ENCODE peak calls at places on chromosomes 13 and 19, in nine cellular contexts. F is thoracic aorta; Y is aorta; H is AG04450; U is tibial nerve; M is A673; B is lower lobe of right lung; G is dorsolateral prefrontal cortex; N is CD8-positive, alpha-beta T cell. S is an unnamed sample. For H3K27me3, the result is how much of the 10 kb centered on the place peaks cover.

GRCh38 chr19:4557971-4558941 is 1.2 kb downstream of the SEMA6B start:
- DNase-seq in F (no peak), Y (no peak), H (no peak), U (no peak), M (peak), B (no peak), G (no peak), N (no peak), S (no peak)

GRCh38 chr19:30363073-30363472 is 9.1 kb upstream of the ZNF536 start:
- DNase-seq in F (no peak), Y (no peak), H (no peak), U (no peak), M (no peak), B (no peak), G (no peak), N (no peak), S (no peak)

GRCh38 chr13:46295531-46296464 is 84.1 kb downstream of the LRRC63 start:
- DNase-seq in F (no peak), Y (peak), H (peak), U (peak), M (peak), B (peak), G (no peak), N (peak), S (peak)

GRCh38 chr13:30581582-30581981 is 36.1 kb upstream of the USPL1 start:
- DNase-seq in F (no peak), Y (no peak), H (no peak), U (no peak), M (peak), B (no peak), G (no peak), N (no peak), S (no peak)

GRCh38 chr13:39448831-39449230 is 154.2 kb downstream of the LHFPL6 start:
- DNase-seq in F (no peak), Y (no peak), H (no peak), U (no peak), M (peak), B (no peak), G (no peak), N (no peak), S (no peak)

GRCh38 chr19:35983177-35983576 is 11.8 kb upstream of the SDHAF1 start:
- DNase-seq in F (no peak), Y (no peak), H (no peak), U (no peak), M (no peak), B (no peak), G (no peak), N (no peak), S (no peak)

GRCh38 chr13:114030666-114031610 is 57.1 kb upstream of the C13orf46 start:
- DNase-seq in F (no peak), Y (no peak), H (no peak), U (no peak), M (no peak), B (no peak), G (no peak), N (no peak), S (peak)

GRCh38 chr13:102235689-102236088 is 166.2 kb downstream of the FGF14 start:
- DNase-seq in F (no peak), Y (no peak), H (no peak), U (no peak), M (no peak), B (no peak), G (no peak), N (no peak), S (no peak)

GRCh38 chr13:113589251-113589960 is 4.9 kb downstream of the TFDP1 start:
- DNase-seq in F (no peak), Y (no peak), H (no peak), U (no peak), M (no peak), B (peak), G (peak), N (no peak), S (no peak)

GRCh38 chr13:80173224-80173623 is 167.7 kb downstream of the SPRY2 start:
- DNase-seq in F (no peak), Y (peak), H (no peak), U (peak), M (no peak), B (no peak), G (no peak), N (no peak), S (no peak)

GRCh38 chr19:46932346-46932745 is 71.5 kb downstream of the ARHGAP35 start:
- DNase-seq in F (no peak), Y (no peak), H (no peak), U (no peak), M (no peak), B (no peak), G (no peak), N (no peak), S (no peak)

GRCh38 chr13:21913010-21913409 is 242.1 kb downstream of the FGF9 start:
- DNase-seq in F (no peak), Y (no peak), H (no peak), U (no peak), M (peak), B (no peak), G (no peak), N (no peak), S (no peak)

GRCh38 chr19:58001895-58002369 is 688 bp downstream of the ZNF606 start:
- DNase-seq in F (no peak), Y (no peak), H (no peak), U (no peak), M (peak), B (no peak), G (no peak), N (no peak), S (no peak)

GRCh38 chr13:97249093-97249787 is 27.1 kb downstream of the MBNL2 start:
- DNase-seq in F (no peak), Y (no peak), H (no peak), U (no peak), M (no peak), B (no peak), G (no peak), N (no peak), S (no peak)

GRCh38 chr19:10334340-10335148 is 1.2 kb upstream of the RAVER1 start:
- DNase-seq in F (peak), Y (peak), H (peak), U (peak), M (peak), B (peak), G (peak), N (no peak), S (peak)

GRCh38 chr13:76759877-76760276 is 126.3 kb downstream of the KCTD12 start:
- DNase-seq in F (no peak), Y (no peak), H (no peak), U (no peak), M (no peak), B (no peak), G (no peak), N (no peak), S (no peak)

GRCh38 chr13:42553098-42554046 is 20.6 kb upstream of the TNFSF11 start:
- DNase-seq in F (no peak), Y (no peak), H (peak), U (no peak), M (no peak), B (no peak), G (no peak), N (no peak), S (no peak)

GRCh38 chr13:74329978-74330377 is 195.8 kb upstream of the KLF12 start:
- DNase-seq in F (no peak), Y (no peak), H (no peak), U (no peak), M (no peak), B (no peak), G (no peak), N (no peak), S (no peak)

GRCh38 chr13:23558675-23559536 is 11.3 kb upstream of the TNFRSF19 start:
- DNase-seq in F (no peak), Y (peak), H (peak), U (peak), M (peak), B (peak), G (no peak), N (no peak), S (peak)

GRCh38 chr13:93577105-93577504 is 350.5 kb downstream of the GPC6 start:
- DNase-seq in F (no peak), Y (no peak), H (no peak), U (no peak), M (no peak), B (no peak), G (no peak), N (no peak), S (no peak)

GRCh38 chr19:17209126-17210036 is 5.8 kb upstream of the USE1 start:
- DNase-seq in F (no peak), Y (peak), H (no peak), U (no peak), M (peak), B (no peak), G (no peak), N (no peak), S (no peak)

GRCh38 chr19:35168261-35168660 is 13.7 kb downstream of the FXYD5 start:
- DNase-seq in F (no peak), Y (no peak), H (no peak), U (no peak), M (no peak), B (no peak), G (no peak), N (no peak), S (no peak)

GRCh38 chr13:48532146-48532472 is 771 bp downstream of the RCBTB2 start:
- DNase-seq in F (no peak), Y (no peak), H (peak), U (peak), M (no peak), B (no peak), G (no peak), N (no peak), S (no peak)

GRCh38 chr13:73303858-73304257 is 245.1 kb downstream of the KLF5 start:
- DNase-seq in F (no peak), Y (no peak), H (no peak), U (no peak), M (no peak), B (no peak), G (no peak), N (no peak), S (no peak)

GRCh38 chr13:79659161-79659560 is 178.2 kb downstream of the NDFIP2 start:
- DNase-seq in F (no peak), Y (no peak), H (no peak), U (no peak), M (peak), B (no peak), G (no peak), N (no peak), S (peak)

GRCh38 chr13:52348983-52349780 is 56.8 kb downstream of the THSD1 start:
- DNase-seq in F (no peak), Y (no peak), H (no peak), U (no peak), M (peak), B (no peak), G (no peak), N (no peak), S (no peak)

GRCh38 chr19:50242586-50242985 is 39.2 kb downstream of the MYH14 start:
- DNase-seq in F (no peak), Y (no peak), H (no peak), U (no peak), M (no peak), B (no peak), G (no peak), N (no peak), S (no peak)

GRCh38 chr19:22517496-22518411 is 95.6 kb upstream of the ZNF98 start:
- DNase-seq in F (no peak), Y (peak), H (no peak), U (no peak), M (no peak), B (no peak), G (no peak), N (no peak), S (no peak)

GRCh38 chr13:110907951-110908898 is 6.6 kb downstream of the ANKRD10 start:
- DNase-seq in F (no peak), Y (no peak), H (no peak), U (no peak), M (peak), B (no peak), G (no peak), N (no peak), S (no peak)

GRCh38 chr13:51097353-51098043 is 13.6 kb downstream of the C13orf42 start:
- DNase-seq in F (no peak), Y (no peak), H (no peak), U (no peak), M (no peak), B (no peak), G (no peak), N (no peak), S (no peak)

GRCh38 chr19:22545751-22546150 is 88.4 kb upstream of the ZNF492 start:
- DNase-seq in F (no peak), Y (peak), H (no peak), U (peak), M (peak), B (no peak), G (peak), N (no peak), S (no peak)

GRCh38 chr19:53424968-53425597 is 6.7 kb upstream of the ZNF761 start:
- DNase-seq in F (peak), Y (peak), H (peak), U (peak), M (peak), B (peak), G (peak), N (peak), S (peak)

GRCh38 chr19:41606215-41606837 is 20.5 kb downstream of the CEACAM4 start:
- DNase-seq in F (no peak), Y (no peak), H (no peak), U (no peak), M (no peak), B (no peak), G (no peak), N (no peak), S (no peak)

GRCh38 chr13:113999618-113999910 is 25.7 kb upstream of the C13orf46 start:
- DNase-seq in F (no peak), Y (no peak), H (no peak), U (no peak), M (no peak), B (no peak), G (no peak), N (no peak), S (no peak)

GRCh38 chr13:23513460-23513859 is 56.8 kb upstream of the TNFRSF19 start:
- DNase-seq in F (no peak), Y (no peak), H (no peak), U (no peak), M (no peak), B (no peak), G (no peak), N (no peak), S (no peak)

GRCh38 chr19:36605839-36606478 is 846 bp downstream of the ZNF382 start:
- DNase-seq in F (no peak), Y (no peak), H (no peak), U (no peak), M (peak), B (no peak), G (no peak), N (no peak), S (no peak)

GRCh38 chr13:61608138-61608537 is 192.5 kb upstream of the PCDH20 start:
- DNase-seq in F (no peak), Y (no peak), H (no peak), U (no peak), M (no peak), B (no peak), G (no peak), N (no peak), S (no peak)

GRCh38 chr19:30512748-30513389 is 140.7 kb downstream of the ZNF536 start:
- DNase-seq in F (no peak), Y (no peak), H (no peak), U (no peak), M (peak), B (no peak), G (no peak), N (no peak), S (no peak)

GRCh38 chr19:5122671-5123409 is 153.9 kb downstream of the KDM4B start:
- DNase-seq in F (no peak), Y (no peak), H (no peak), U (no peak), M (no peak), B (no peak), G (no peak), N (no peak), S (no peak)

GRCh38 chr13:33110713-33111413 is 94.6 kb downstream of the KL start:
- DNase-seq in F (no peak), Y (peak), H (no peak), U (peak), M (no peak), B (peak), G (no peak), N (no peak), S (no peak)
- H3K27me3 ChIP-seq in F (under half), Y (under half), H (under half), U (under half), M (under half), B (under half), G (under half), N (under half), S (under half)

GRCh38 chr13:32427852-32428580 is at the start of gene N4BP2L1:
- DNase-seq in F (peak), Y (peak), H (no peak), U (peak), M (peak), B (peak), G (peak), N (peak), S (peak)

GRCh38 chr13:32428581-32429072 is 697 bp upstream of the N4BP2L1 start:
- DNase-seq in F (no peak), Y (no peak), H (no peak), U (peak), M (no peak), B (no peak), G (no peak), N (no peak), S (no peak)

GRCh38 chr13:32425158-32425557 is 2.8 kb downstream of the N4BP2L1 start:
- DNase-seq in F (no peak), Y (no peak), H (no peak), U (no peak), M (no peak), B (no peak), G (no peak), N (no peak), S (no peak)

GRCh38 chr13:32426191-32426980 is 1.5 kb downstream of the N4BP2L1 start:
- DNase-seq in F (no peak), Y (no peak), H (no peak), U (peak), M (no peak), B (no peak), G (no peak), N (no peak), S (no peak)

GRCh38 chr13:32426981-32427851 is 714 bp downstream of the N4BP2L1 start:
- DNase-seq in F (no peak), Y (peak), H (no peak), U (peak), M (peak), B (peak), G (peak), N (peak), S (peak)
- H3K4me3 ChIP-seq in F (peak), Y (peak), H (peak), U (peak), M (peak), B (peak), G (peak), N (peak), S (peak)

GRCh38 chr13:112078879-112079526 is 12.1 kb downstream of the SOX1 start:
- DNase-seq in F (no peak), Y (no peak), H (no peak), U (no peak), M (peak), B (no peak), G (no peak), N (no peak), S (no peak)
- H3K27me3 ChIP-seq in F (under half), Y (under half), H (under half), U (half or more), M (under half), B (half or more), G (under half), N (under half), S (under half)

GRCh38 chr13:35484384-35484783 is 7.9 kb upstream of the MAB21L1 start:
- DNase-seq in F (no peak), Y (no peak), H (no peak), U (no peak), M (no peak), B (no peak), G (no peak), N (no peak), S (peak)
- H3K4me3 ChIP-seq in F (no peak), Y (no peak), H (no peak), U (no peak), M (no peak), B (no peak), G (no peak), N (no peak), S (no peak)

GRCh38 chr19:3368848-3369336 is 2.5 kb downstream of the NFIC start:
- DNase-seq in F (no peak), Y (no peak), H (no peak), U (no peak), M (no peak), B (no peak), G (no peak), N (no peak), S (no peak)
- H3K27me3 ChIP-seq in F (under half), Y (under half), H (under half), U (under half), M (under half), B (under half), G (under half), N (under half), S (under half)

DNA sequence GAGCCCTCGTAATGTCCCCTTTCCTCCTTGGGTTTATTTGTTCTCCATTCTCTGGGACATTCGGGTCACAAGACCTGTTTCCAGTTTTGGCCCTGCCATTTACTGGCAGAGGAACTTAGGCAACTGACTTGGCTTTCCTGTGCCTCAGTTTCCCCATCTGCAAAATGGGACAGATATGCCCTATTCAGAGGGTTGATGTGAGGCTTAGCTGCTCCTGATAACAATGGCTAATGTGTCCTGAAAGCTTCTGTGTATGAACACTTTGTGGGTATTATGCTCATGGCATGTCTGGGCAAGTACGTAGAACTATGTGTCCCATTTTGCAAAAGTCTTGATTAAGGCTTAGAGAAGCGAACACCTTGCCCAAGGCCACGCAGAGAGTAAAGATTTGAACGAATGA is 1.0 kb downstream of the ZNF524 start:
- DNase-seq in F (no peak), Y (no peak), H (no peak), U (no peak), M (no peak), B (no peak), G (no peak), N (no peak), S (no peak)
- H3K4me3 ChIP-seq in F (peak), Y (no peak), H (peak), U (peak), M (peak), B (peak), G (peak), N (peak), S (peak)

GRCh38 chr13:20197361-20197834 is 4.7 kb upstream of the GJB2 start:
- DNase-seq in F (no peak), Y (no peak), H (no peak), U (no peak), M (peak), B (no peak), G (no peak), N (no peak), S (no peak)
- H3K27me3 ChIP-seq in F (under half), Y (under half), H (half or more), U (under half), M (half or more), B (under half), G (under half), N (under half), S (under half)

DNA sequence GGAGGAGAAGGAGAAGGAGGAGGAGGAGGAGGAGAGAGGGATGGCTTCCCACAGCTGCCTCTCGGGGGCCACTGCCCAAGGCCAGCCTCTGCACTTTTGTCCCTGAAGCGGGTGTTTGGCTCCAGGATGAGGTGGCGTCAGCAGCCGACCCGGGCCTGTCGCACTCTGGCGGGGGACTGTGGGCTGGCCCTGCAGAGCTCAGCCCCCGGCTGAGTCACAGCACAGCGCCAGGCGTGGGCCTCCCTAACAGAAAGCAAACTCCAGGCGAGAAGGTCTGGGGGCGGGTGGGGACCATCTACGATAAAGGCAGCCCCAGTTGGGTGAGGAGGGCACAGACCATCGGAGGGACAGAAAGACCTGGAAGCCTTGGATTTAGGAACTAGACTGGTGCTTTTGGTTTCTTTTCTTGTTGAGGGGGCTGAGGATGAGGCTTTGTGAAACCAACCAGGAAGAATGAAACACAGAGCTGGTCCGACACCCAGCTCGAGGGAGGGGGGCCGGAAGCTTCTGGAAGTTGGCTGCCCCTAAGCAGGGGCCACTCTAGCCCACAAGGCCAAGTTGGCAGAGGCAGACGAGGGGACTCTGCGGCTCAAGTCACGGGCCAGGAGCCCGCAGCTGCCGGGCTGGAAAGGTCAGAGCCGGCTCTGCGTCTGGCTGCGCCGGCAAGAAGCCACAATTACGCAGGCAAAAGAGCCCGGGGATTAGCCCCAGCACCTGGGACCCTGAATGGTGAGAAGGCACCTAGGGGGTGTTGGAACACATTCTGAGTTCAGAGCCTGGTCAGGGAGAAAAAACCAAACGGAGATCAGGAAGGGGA is 18.2 kb downstream of the LSM4 start:
- DNase-seq in F (peak), Y (peak), H (no peak), U (peak), M (peak), B (peak), G (peak), N (peak), S (peak)
- H3K4me3 ChIP-seq in F (peak), Y (peak), H (peak), U (peak), M (peak), B (peak), G (peak), N (peak), S (peak)

S was measured in psoas muscle.